ENCODE peak calls at places on chromosome 16, in nine cellular contexts. I is lower lobe of right lung, C is uterus, S is left lung, M is mucosa of descending colon, U is MM.1S, Z is ascending aorta, H is heart left ventricle, O is tibial artery. A is an unnamed sample.
A peak's percentile ranks its signal among the peaks of the same experiment; 100 is the strongest.

GRCh38 chr16:27242398-27242797 is 26.2 kb downstream of the NSMCE1 start:
- DNase-seq in H (no peak), C (no peak), S (no peak), M (no peak), Z (no peak), U (no peak), I (no peak), O (peak; percentile 47), A (no peak)

GRCh38 chr16:51637744-51638100 is 486.7 kb upstream of the SALL1 start:
- DNase-seq in S (no peak), Z (no peak), M (no peak), O (no peak), I (no peak), H (no peak), U (no peak), C (no peak), A (no peak)

GRCh38 chr16:83989300-83989699 is 21.3 kb downstream of the NECAB2 start:
- DNase-seq in M (no peak), O (no peak), H (peak; percentile 14), C (no peak), Z (no peak), U (no peak), S (peak; percentile 15), I (no peak), A (no peak)

GRCh38 chr16:53282975-53283946 is 151.0 kb upstream of the RBL2 start:
- DNase-seq in Z (no peak), C (no peak), O (no peak), H (no peak), S (no peak), M (no peak), U (peak; percentile 33), I (no peak), A (no peak)

GRCh38 chr16:14306485-14307058 is 235.5 kb downstream of the MRTFB start:
- DNase-seq in M (no peak), S (no peak), U (no peak), H (no peak), O (no peak), C (no peak), I (no peak), Z (no peak), A (no peak)

GRCh38 chr16:57950382-57950781 is 20.5 kb downstream of the CNGB1 start:
- DNase-seq in I (no peak), H (no peak), Z (no peak), M (no peak), O (no peak), C (no peak), U (no peak), S (no peak), A (no peak)

GRCh38 chr16:22941970-22942501 is 128.1 kb downstream of the HS3ST2 start:
- DNase-seq in S (no peak), I (no peak), H (no peak), C (no peak), O (no peak), U (no peak), Z (no peak), M (no peak), A (no peak)

GRCh38 chr16:81265658-81266451 is 27.4 kb downstream of the BCO1 start:
- DNase-seq in U (no peak), M (peak; percentile 71), O (peak; percentile 79), H (peak; percentile 86), S (no peak), I (peak; percentile 66), Z (no peak), C (peak; percentile 84), A (peak; percentile 72)

GRCh38 chr16:2768403-2769089 is 8.5 kb downstream of the ELOB start:
- DNase-seq in C (no peak), O (no peak), I (peak; percentile 40), Z (no peak), H (peak; percentile 54), M (no peak), S (no peak), U (no peak), A (no peak)

GRCh38 chr16:1950559-1950958 is 3.9 kb downstream of the RPL3L start:
- DNase-seq in S (no peak), I (peak; percentile 20), C (no peak), M (no peak), O (peak; percentile 60), U (no peak), H (no peak), Z (no peak), A (no peak)

GRCh38 chr16:75460441-75460840 is 4.0 kb downstream of the TMEM170A start:
- DNase-seq in M (no peak), U (no peak), Z (no peak), H (no peak), I (no peak), S (no peak), C (no peak), O (no peak), A (peak; percentile 29)
- H3K4me1 ChIP-seq in M (peaks cover 72% of the 10 kb centered on the region), U (no peaks in the 10 kb centered on the region), Z (no peaks in the 10 kb centered on the region), H (peaks cover 8% of the 10 kb centered on the region), I (peaks cover 18% of the 10 kb centered on the region), S (peaks cover 7% of the 10 kb centered on the region), C (no peaks in the 10 kb centered on the region), O (no peaks in the 10 kb centered on the region), A (peaks cover 13% of the 10 kb centered on the region)

GRCh38 chr16:88761143-88761534 is 23.9 kb downstream of the PIEZO1 start:
- DNase-seq in C (no peak), S (no peak), Z (no peak), I (no peak), U (no peak), O (no peak), H (no peak), M (no peak), A (no peak)

GRCh38 chr16:88762941-88763340 is 22.1 kb downstream of the PIEZO1 start:
- DNase-seq in U (no peak), I (no peak), S (no peak), M (no peak), H (no peak), C (no peak), Z (no peak), O (no peak), A (no peak)

GRCh38 chr16:88760424-88761142 is 24.4 kb downstream of the PIEZO1 start:
- DNase-seq in U (no peak), S (no peak), Z (no peak), I (no peak), M (peak; percentile 87), O (no peak), H (no peak), C (no peak), A (no peak)

GRCh38 chr16:88762258-88762870 is 22.7 kb downstream of the PIEZO1 start:
- DNase-seq in S (no peak), O (no peak), Z (no peak), I (no peak), U (no peak), C (no peak), M (no peak), H (no peak), A (no peak)

DNA sequence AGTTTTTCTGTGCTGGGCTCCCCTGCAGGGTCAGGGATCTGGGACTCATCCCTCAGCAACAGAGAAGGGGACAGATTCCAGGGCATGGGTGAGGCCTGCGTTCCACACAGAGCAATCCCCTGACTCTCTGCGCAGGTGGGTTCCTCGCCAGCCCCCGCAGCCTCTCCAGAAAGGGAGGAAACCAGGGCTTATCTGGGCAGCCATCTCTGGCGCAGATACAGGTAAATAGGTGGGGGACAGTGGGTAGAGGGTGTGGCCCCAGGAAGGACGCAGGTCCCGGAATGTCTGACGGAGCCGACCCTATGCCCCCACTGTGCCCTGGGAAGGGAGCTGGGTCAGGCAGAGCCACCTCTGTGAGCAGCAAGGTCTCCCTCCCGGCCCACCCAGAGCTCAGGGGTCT is 23.2 kb downstream of the PIEZO1 start:
- DNase-seq in C (no peak), U (no peak), Z (no peak), O (no peak), M (no peak), S (no peak), H (no peak), I (no peak), A (no peak)
- H3K4me1 ChIP-seq in C (no peaks in the 10 kb centered on the region), U (no peaks in the 10 kb centered on the region), Z (no peaks in the 10 kb centered on the region), O (no peaks in the 10 kb centered on the region), M (peaks cover 51% of the 10 kb centered on the region), S (peaks cover 10% of the 10 kb centered on the region), H (peaks cover 4% of the 10 kb centered on the region), I (peaks cover 77% of the 10 kb centered on the region), A (peaks cover 72% of the 10 kb centered on the region)

GRCh38 chr16:85715169-85716015 is 26.6 kb upstream of the GINS2 start:
- DNase-seq in M (no peak), C (no peak), S (no peak), H (no peak), U (no peak), O (no peak), Z (no peak), I (no peak), A (no peak)
- H3K4me1 ChIP-seq in M (peaks cover 7% of the 10 kb centered on the region), C (no peaks in the 10 kb centered on the region), S (no peaks in the 10 kb centered on the region), H (no peaks in the 10 kb centered on the region), U (no peaks in the 10 kb centered on the region), O (no peaks in the 10 kb centered on the region), Z (no peaks in the 10 kb centered on the region), I (peaks cover 10% of the 10 kb centered on the region), A (peaks cover 3% of the 10 kb centered on the region)

DNA sequence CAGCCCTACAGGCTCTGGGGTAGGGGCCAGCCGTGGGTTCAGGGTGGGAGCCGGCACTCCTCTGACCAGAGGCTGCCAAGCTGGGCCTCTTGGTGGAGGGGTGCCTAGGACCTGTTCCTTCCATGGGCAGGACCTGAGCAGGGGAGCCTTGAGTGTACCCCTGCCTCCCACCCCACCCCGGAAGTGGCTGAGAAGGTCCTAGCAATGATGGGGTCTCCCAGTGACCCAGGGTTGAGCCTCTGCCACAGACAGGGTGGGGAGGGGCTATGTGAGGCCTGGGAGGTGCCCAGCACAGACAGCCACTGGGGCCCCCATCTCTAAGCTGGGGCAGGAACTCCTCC is 6.2 kb upstream of the MTSS2 start:
- DNase-seq in C (no peak), U (no peak), I (no peak), S (peak; percentile 50), Z (no peak), O (no peak), M (no peak), H (no peak), A (no peak)
- H3K4me1 ChIP-seq in C (peaks cover 36% of the 10 kb centered on the region), U (no peaks in the 10 kb centered on the region), I (peaks cover 99% of the 10 kb centered on the region), S (peaks cover 63% of the 10 kb centered on the region), Z (peaks cover 51% of the 10 kb centered on the region), O (peaks cover 37% of the 10 kb centered on the region), M (peaks cover 50% of the 10 kb centered on the region), H (peaks cover 83% of the 10 kb centered on the region), A (peaks cover 97% of the 10 kb centered on the region)

DNA sequence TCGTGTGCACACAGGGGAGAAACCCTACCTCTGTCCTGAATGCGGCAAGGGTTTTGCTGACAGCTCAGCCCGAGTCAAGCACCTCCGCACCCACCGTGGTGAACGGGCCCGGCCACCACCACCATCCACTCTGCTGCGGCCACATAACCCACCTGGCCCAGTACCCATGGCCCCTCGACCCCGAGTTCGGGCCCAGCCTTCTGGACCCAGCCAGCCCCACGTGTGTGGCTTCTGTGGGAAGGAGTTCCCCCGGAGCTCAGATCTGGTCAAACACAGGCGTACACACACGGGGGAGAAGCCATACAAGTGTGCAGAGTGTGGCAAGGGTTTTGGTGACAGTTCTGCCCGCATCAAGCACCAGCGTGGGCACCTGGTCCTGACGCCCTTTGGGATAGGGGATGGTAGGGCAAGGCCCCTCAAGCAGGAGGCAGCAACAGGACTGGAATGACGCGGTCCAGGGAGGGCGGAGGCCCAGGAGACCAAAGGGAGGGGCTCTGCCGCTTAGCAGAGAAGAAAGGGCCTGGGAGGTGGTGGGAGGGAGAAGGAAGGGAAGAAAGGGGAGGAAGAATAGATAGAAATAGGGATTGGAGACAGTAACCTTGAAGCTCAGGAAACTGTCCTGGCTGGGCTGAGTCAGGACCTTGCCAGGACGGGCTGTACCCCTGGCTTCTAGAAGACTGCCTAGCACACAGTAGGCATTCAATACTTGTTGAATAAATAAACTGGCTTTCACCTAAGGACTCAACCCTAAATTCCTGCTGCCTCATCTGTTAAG is 3.6 kb downstream of the ZNF48 start:
- DNase-seq in S (no peak), H (no peak), C (peak; percentile 22), U (no peak), I (no peak), Z (no peak), M (peak; percentile 55), O (no peak), A (no peak)
- H3K4me1 ChIP-seq in S (peaks cover 7% of the 10 kb centered on the region), H (peaks cover 22% of the 10 kb centered on the region), C (no peaks in the 10 kb centered on the region), U (peaks cover 4% of the 10 kb centered on the region), I (peaks cover 47% of the 10 kb centered on the region), Z (peaks cover 11% of the 10 kb centered on the region), M (peaks cover 13% of the 10 kb centered on the region), O (no peaks in the 10 kb centered on the region), A (peaks cover 11% of the 10 kb centered on the region)

A was measured in upper lobe of right lung.